ENCODE peak calls at places on chromosomes 12 and 14, in nine cellular contexts. A is IMR-90, H is endothelial cell of umbilical vein, S is GM23248, R is neuronal stem cell, V is fibroblast of lung, E is SK-N-SH, X is keratinocyte, Q is mesenchymal stem cell. P is an unnamed sample.

GRCh38 chr14:70317969-70318634 is 41.4 kb downstream of the COX16 start:
- DNase-seq in A (peak), H (peak), S (peak), R (peak), V (peak), E (peak), X (no peak), Q (peak), P (peak)

GRCh38 chr12:78388461-78388860 is 476.1 kb upstream of the SYT1 start:
- DNase-seq in A (no peak), H (no peak), S (no peak), R (no peak), V (no peak), E (no peak), X (no peak), Q (no peak), P (no peak)

GRCh38 chr12:85309180-85309579 is 29.2 kb downstream of the ALX1 start:
- DNase-seq in A (no peak), H (no peak), S (no peak), R (no peak), V (no peak), E (no peak), X (no peak), Q (peak), P (no peak)

GRCh38 chr12:131934535-131934934 is 5.5 kb downstream of the PUS1 start:
- DNase-seq in A (no peak), H (no peak), S (no peak), R (no peak), V (no peak), E (no peak), X (no peak), Q (no peak), P (no peak)

GRCh38 chr12:26697217-26697616 is 135.8 kb downstream of the ITPR2 start:
- DNase-seq in A (peak), H (peak), S (no peak), R (no peak), V (peak), E (no peak), X (no peak), Q (peak), P (no peak)

GRCh38 chr12:124661382-124661781 is 94.0 kb upstream of the NCOR2 start:
- DNase-seq in A (no peak), H (no peak), S (peak), R (no peak), V (no peak), E (peak), X (no peak), Q (peak), P (no peak)

GRCh38 chr12:113142173-113142885 is 6.8 kb upstream of the RASAL1 start:
- DNase-seq in A (no peak), H (no peak), S (no peak), R (no peak), V (no peak), E (peak), X (no peak), Q (no peak), P (no peak)

GRCh38 chr12:107645630-107646333 is 39.8 kb upstream of the PWP1 start:
- DNase-seq in A (no peak), H (peak), S (no peak), R (peak), V (no peak), E (peak), X (no peak), Q (no peak), P (no peak)

GRCh38 chr12:11650697-11651281 is 1.3 kb downstream of the ETV6 start:
- DNase-seq in A (peak), H (peak), S (peak), R (peak), V (peak), E (peak), X (no peak), Q (peak), P (no peak)

GRCh38 chr14:98984719-98985041 is 287.3 kb downstream of the BCL11B start:
- DNase-seq in A (no peak), H (no peak), S (no peak), R (no peak), V (no peak), E (no peak), X (no peak), Q (no peak), P (no peak)

GRCh38 chr14:67541448-67542387 is 8.6 kb downstream of the PLEKHH1 start:
- DNase-seq in A (no peak), H (no peak), S (no peak), R (no peak), V (no peak), E (no peak), X (no peak), Q (no peak), P (no peak)

GRCh38 chr12:42372154-42372791 is 46.3 kb downstream of the PPHLN1 start:
- DNase-seq in A (peak), H (peak), S (peak), R (peak), V (peak), E (peak), X (no peak), Q (peak), P (peak)

GRCh38 chr12:58583956-58584355 is 336.3 kb downstream of the LRIG3 start:
- DNase-seq in A (no peak), H (no peak), S (peak), R (no peak), V (no peak), E (no peak), X (no peak), Q (peak), P (no peak)

GRCh38 chr12:11651377-11651776 is 1.9 kb downstream of the ETV6 start:
- DNase-seq in A (no peak), H (no peak), S (no peak), R (no peak), V (peak), E (no peak), X (no peak), Q (no peak), P (no peak)

GRCh38 chr12:11650279-11650696 is 814 bp downstream of the ETV6 start:
- DNase-seq in A (no peak), H (no peak), S (no peak), R (no peak), V (no peak), E (peak), X (no peak), Q (no peak), P (no peak)

GRCh38 chr12:41407240-41407799 is 219.2 kb downstream of the PDZRN4 start:
- DNase-seq in A (no peak), H (no peak), S (no peak), R (peak), V (no peak), E (no peak), X (no peak), Q (no peak), P (no peak)

GRCh38 chr12:94707892-94708291 is 57.5 kb upstream of the TMCC3 start:
- DNase-seq in A (peak), H (peak), S (peak), R (no peak), V (peak), E (no peak), X (no peak), Q (peak), P (no peak)

GRCh38 chr14:38405851-38406630 is 150.1 kb upstream of the CLEC14A start:
- DNase-seq in A (peak), H (peak), S (peak), R (peak), V (peak), E (no peak), X (no peak), Q (peak), P (no peak)

GRCh38 chr14:30002859-30003258 is 75.2 kb upstream of the PRKD1 start:
- DNase-seq in A (no peak), H (no peak), S (no peak), R (no peak), V (no peak), E (no peak), X (no peak), Q (no peak), P (no peak)

GRCh38 chr14:24283796-24284460 is 12.5 kb upstream of the RABGGTA start:
- DNase-seq in A (no peak), H (no peak), S (no peak), R (no peak), V (no peak), E (no peak), X (no peak), Q (no peak), P (no peak)

GRCh38 chr14:58722433-58722832 is 84.7 kb downstream of the DACT1 start:
- DNase-seq in A (no peak), H (no peak), S (no peak), R (no peak), V (no peak), E (no peak), X (no peak), Q (peak), P (no peak)

GRCh38 chr14:50318031-50318626 is 6.0 kb downstream of the DMAC2L start:
- DNase-seq in A (peak), H (peak), S (peak), R (no peak), V (peak), E (peak), X (no peak), Q (peak), P (peak)

GRCh38 chr12:69851976-69852375 is 26.9 kb downstream of the MYRFL start:
- DNase-seq in A (no peak), H (no peak), S (peak), R (no peak), V (peak), E (no peak), X (no peak), Q (no peak), P (no peak)

GRCh38 chr12:70971395-70971794 is 50.9 kb upstream of the PTPRR start:
- DNase-seq in A (no peak), H (no peak), S (peak), R (no peak), V (peak), E (no peak), X (no peak), Q (no peak), P (no peak)

GRCh38 chr14:90641111-90642010 is 174.9 kb downstream of the TTC7B start:
- DNase-seq in A (peak), H (no peak), S (no peak), R (peak), V (no peak), E (no peak), X (no peak), Q (peak), P (no peak)

GRCh38 chr12:77229640-77230442 is 164.5 kb upstream of the E2F7 start:
- DNase-seq in A (no peak), H (peak), S (no peak), R (no peak), V (peak), E (no peak), X (no peak), Q (no peak), P (no peak)

GRCh38 chr12:98453070-98453469 is 62.3 kb upstream of the TMPO start:
- DNase-seq in A (no peak), H (no peak), S (peak), R (no peak), V (no peak), E (no peak), X (no peak), Q (no peak), P (no peak)

GRCh38 chr12:6426882-6427671 is 17.7 kb upstream of the CD27 start:
- DNase-seq in A (no peak), H (no peak), S (no peak), R (no peak), V (no peak), E (no peak), X (no peak), Q (no peak), P (no peak)

GRCh38 chr12:6430990-6431353 is 13.8 kb upstream of the CD27 start:
- DNase-seq in A (peak), H (no peak), S (peak), R (no peak), V (no peak), E (no peak), X (no peak), Q (no peak), P (no peak)

GRCh38 chr12:6428326-6428725 is 16.4 kb upstream of the CD27 start:
- DNase-seq in A (no peak), H (no peak), S (no peak), R (no peak), V (no peak), E (no peak), X (no peak), Q (no peak), P (no peak)

GRCh38 chr12:6432991-6433390 is 11.8 kb upstream of the CD27 start:
- DNase-seq in A (no peak), H (no peak), S (no peak), R (no peak), V (no peak), E (no peak), X (no peak), Q (no peak), P (no peak)

GRCh38 chr12:6430124-6430989 is 14.4 kb upstream of the CD27 start:
- DNase-seq in A (peak), H (peak), S (peak), R (no peak), V (peak), E (no peak), X (peak), Q (peak), P (peak)
- H3K4me2 ChIP-seq in A (peak), H (peak), S (peak), R (no peak), V (peak), E (peak), X (peak), Q (no peak), P (peak)

DNA sequence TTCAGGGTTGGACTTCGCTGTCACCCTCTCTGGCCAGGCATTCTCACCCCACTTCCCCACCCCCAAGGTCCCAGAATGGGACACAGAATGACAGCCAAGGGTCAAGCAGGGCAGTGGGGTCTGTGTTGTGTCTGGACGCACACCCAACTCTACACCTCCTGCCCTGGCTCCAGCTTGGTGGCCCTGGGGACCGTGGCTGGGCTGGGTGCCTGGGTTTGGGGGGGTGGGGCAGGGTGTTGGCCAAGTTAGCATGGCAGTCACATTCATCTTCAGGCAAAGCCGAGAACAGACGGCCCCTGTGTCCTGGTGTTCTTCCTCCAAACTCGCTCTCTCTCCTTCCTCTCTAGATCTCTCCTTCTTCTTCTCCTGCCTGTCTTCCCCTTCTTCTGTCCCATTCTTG is 5.6 kb downstream of the LRP1 start:
- DNase-seq in A (no peak), H (no peak), S (peak), R (no peak), V (no peak), E (no peak), X (no peak), Q (no peak), P (no peak)
- H3K4me3 ChIP-seq in A (no peak), H (no peak), S (peak), R (no peak), V (no peak), E (no peak), X (no peak), Q (peak), P (no peak)

GRCh38 chr12:6831450-6831995 is 3.3 kb downstream of the P3H3 start:
- DNase-seq in A (no peak), H (no peak), S (no peak), R (no peak), V (no peak), E (no peak), X (no peak), Q (no peak), P (no peak)
- H2AFZ ChIP-seq in A (no peak), H (no peak), S (no peak), R (no peak), V (no peak), E (no peak), X (no peak), Q (no peak), P (no peak)

GRCh38 chr14:100816286-100816949 is 9.5 kb upstream of the MEG3 start:
- DNase-seq in A (no peak), H (no peak), S (no peak), R (no peak), V (no peak), E (no peak), X (no peak), Q (no peak), P (no peak)

GRCh38 chr14:100810861-100811461 is 15.0 kb upstream of the MEG3 start:
- DNase-seq in A (no peak), H (no peak), S (no peak), R (no peak), V (no peak), E (no peak), X (no peak), Q (no peak), P (no peak)

GRCh38 chr14:100815478-100816285 is 10.2 kb upstream of the MEG3 start:
- DNase-seq in A (peak), H (peak), S (no peak), R (no peak), V (peak), E (no peak), X (no peak), Q (peak), P (no peak)

GRCh38 chr14:100810435-100810834 is 15.5 kb upstream of the MEG3 start:
- DNase-seq in A (no peak), H (no peak), S (no peak), R (no peak), V (no peak), E (no peak), X (no peak), Q (no peak), P (no peak)

DNA sequence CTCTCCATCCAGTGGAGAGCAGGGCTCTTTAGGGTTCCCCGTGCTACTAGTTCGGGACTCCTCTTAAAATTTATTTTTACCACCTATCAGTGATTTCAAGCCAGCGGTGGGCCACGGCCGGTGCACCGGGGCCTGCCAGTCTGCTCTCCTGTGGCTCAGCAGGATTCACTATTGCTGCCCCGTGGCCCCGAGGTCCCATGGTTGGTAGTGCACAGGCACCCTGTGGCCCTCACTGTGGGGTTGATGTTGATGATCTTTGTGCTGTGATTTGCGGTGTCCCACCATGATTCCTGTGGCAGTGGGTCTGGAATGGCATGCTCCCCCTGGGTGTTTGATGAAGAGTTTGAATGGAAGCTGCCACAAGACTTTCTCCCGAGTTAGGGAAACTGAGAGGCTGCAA is 12.6 kb upstream of the MEG3 start:
- DNase-seq in A (no peak), H (no peak), S (no peak), R (no peak), V (no peak), E (no peak), X (no peak), Q (no peak), P (no peak)
- H3K4me2 ChIP-seq in A (no peak), H (no peak), S (no peak), R (no peak), V (no peak), E (no peak), X (no peak), Q (no peak), P (no peak)

P was measured in HCT116.